ENCODE peak calls at places on chromosomes 5 and 9, in five cellular contexts. One of them, this sample, is unnamed.

GRCh38 chr9:4934976-4935672 is 49.9 kb upstream of the JAK2 start:
- DNase-seq in neural crest cell: no peak
- DNase-seq in body of pancreas: no peak
- DNase-seq in uterus: peak
- DNase-seq in MM.1S: no peak
- DNase-seq in this sample: no peak

GRCh38 chr5:137432376-137432775 is 66.8 kb downstream of the SPOCK1 start:
- DNase-seq in uterus: no peak
- DNase-seq in body of pancreas: no peak
- DNase-seq in MM.1S: no peak
- DNase-seq in neural crest cell: no peak
- DNase-seq in this sample: no peak

GRCh38 chr5:96924016-96924443 is 11.8 kb upstream of the LNPEP start:
- DNase-seq in neural crest cell: no peak
- DNase-seq in uterus: no peak
- DNase-seq in MM.1S: no peak
- DNase-seq in body of pancreas: no peak
- DNase-seq in this sample: no peak

GRCh38 chr9:135665795-135666189 is 2.7 kb downstream of the LCN9 start:
- DNase-seq in MM.1S: no peak
- DNase-seq in uterus: no peak
- DNase-seq in body of pancreas: no peak
- DNase-seq in neural crest cell: no peak
- DNase-seq in this sample: peak

GRCh38 chr5:76724871-76725270 is 8.9 kb downstream of the F2R start:
- DNase-seq in uterus: no peak
- DNase-seq in neural crest cell: no peak
- DNase-seq in body of pancreas: no peak
- DNase-seq in MM.1S: no peak
- DNase-seq in this sample: no peak

GRCh38 chr9:83327323-83327722 is 210.9 kb downstream of the FRMD3 start:
- DNase-seq in neural crest cell: no peak
- DNase-seq in body of pancreas: no peak
- DNase-seq in MM.1S: no peak
- DNase-seq in uterus: no peak
- DNase-seq in this sample: no peak

GRCh38 chr5:18745591-18745987 is 1111.3 kb downstream of the TAF11L14 start:
- DNase-seq in neural crest cell: no peak
- DNase-seq in uterus: no peak
- DNase-seq in MM.1S: peak
- DNase-seq in body of pancreas: no peak
- DNase-seq in this sample: no peak

GRCh38 chr5:148639081-148639480 is 15.2 kb downstream of the HTR4 start:
- DNase-seq in body of pancreas: no peak
- DNase-seq in uterus: no peak
- DNase-seq in MM.1S: no peak
- DNase-seq in neural crest cell: no peak
- DNase-seq in this sample: no peak

GRCh38 chr5:88140396-88140862 is 128.2 kb downstream of the TMEM161B start:
- DNase-seq in MM.1S: no peak
- DNase-seq in uterus: peak
- DNase-seq in body of pancreas: no peak
- DNase-seq in neural crest cell: peak
- DNase-seq in this sample: no peak

GRCh38 chr9:71985070-71985956 is 73.9 kb downstream of the C9orf85 start:
- DNase-seq in uterus: no peak
- DNase-seq in neural crest cell: no peak
- DNase-seq in MM.1S: no peak
- DNase-seq in body of pancreas: no peak
- DNase-seq in this sample: no peak

GRCh38 chr9:14313951-14314423 is at the start of gene NFIB:
- DNase-seq in body of pancreas: peak
- DNase-seq in uterus: peak
- DNase-seq in neural crest cell: peak
- DNase-seq in MM.1S: peak
- DNase-seq in this sample: peak

GRCh38 chr5:41459557-41459956 is 50.8 kb downstream of the PLCXD3 start:
- DNase-seq in body of pancreas: no peak
- DNase-seq in uterus: no peak
- DNase-seq in MM.1S: no peak
- DNase-seq in neural crest cell: no peak
- DNase-seq in this sample: no peak

GRCh38 chr5:38738898-38739743 is 106.7 kb upstream of the OSMR start:
- DNase-seq in neural crest cell: no peak
- DNase-seq in body of pancreas: no peak
- DNase-seq in MM.1S: no peak
- DNase-seq in uterus: no peak
- DNase-seq in this sample: no peak

GRCh38 chr5:103624035-103624461 is 61.5 kb upstream of the NUDT12 start:
- DNase-seq in body of pancreas: no peak
- DNase-seq in neural crest cell: no peak
- DNase-seq in uterus: no peak
- DNase-seq in MM.1S: no peak
- DNase-seq in this sample: no peak

GRCh38 chr5:115243412-115243811 is 19.3 kb downstream of the PGGT1B start:
- DNase-seq in body of pancreas: no peak
- DNase-seq in uterus: no peak
- DNase-seq in MM.1S: no peak
- DNase-seq in neural crest cell: no peak
- DNase-seq in this sample: no peak

GRCh38 chr9:86944974-86945867 is 2.1 kb downstream of the GAS1 start:
- DNase-seq in body of pancreas: peak
- DNase-seq in MM.1S: no peak
- DNase-seq in neural crest cell: peak
- DNase-seq in uterus: no peak
- DNase-seq in this sample: peak

GRCh38 chr9:124197177-124198095 is 60.3 kb upstream of the NEK6 start:
- DNase-seq in uterus: no peak
- DNase-seq in neural crest cell: no peak
- DNase-seq in MM.1S: no peak
- DNase-seq in body of pancreas: peak
- DNase-seq in this sample: no peak

GRCh38 chr5:91307023-91307422 is 76.1 kb downstream of the ARRDC3 start:
- DNase-seq in neural crest cell: no peak
- DNase-seq in body of pancreas: peak
- DNase-seq in MM.1S: no peak
- DNase-seq in uterus: peak
- DNase-seq in this sample: peak

GRCh38 chr9:134219721-134220060 is 55.3 kb upstream of the RNU6ATAC start:
- DNase-seq in body of pancreas: no peak
- DNase-seq in uterus: no peak
- DNase-seq in MM.1S: no peak
- DNase-seq in neural crest cell: no peak
- DNase-seq in this sample: peak

GRCh38 chr5:10896016-10896415 is 135.0 kb upstream of the DAP start:
- DNase-seq in neural crest cell: no peak
- DNase-seq in body of pancreas: no peak
- DNase-seq in uterus: no peak
- DNase-seq in MM.1S: no peak
- DNase-seq in this sample: no peak

GRCh38 chr5:113450366-113451328 is 15.9 kb upstream of the TSSK1B start:
- DNase-seq in MM.1S: no peak
- DNase-seq in body of pancreas: no peak
- DNase-seq in neural crest cell: no peak
- DNase-seq in uterus: no peak
- DNase-seq in this sample: no peak

GRCh38 chr9:14312721-14313377 is 1.1 kb downstream of the NFIB start:
- DNase-seq in MM.1S: no peak
- DNase-seq in body of pancreas: peak
- DNase-seq in neural crest cell: peak
- DNase-seq in uterus: peak
- DNase-seq in this sample: peak

GRCh38 chr5:44574626-44575025 is 185.4 kb upstream of the FGF10 start:
- DNase-seq in neural crest cell: no peak
- DNase-seq in MM.1S: no peak
- DNase-seq in uterus: no peak
- DNase-seq in body of pancreas: no peak
- DNase-seq in this sample: no peak

GRCh38 chr5:23318960-23319359 is 188.4 kb upstream of the PRDM9 start:
- DNase-seq in uterus: no peak
- DNase-seq in body of pancreas: no peak
- DNase-seq in neural crest cell: no peak
- DNase-seq in MM.1S: no peak
- DNase-seq in this sample: no peak

GRCh38 chr9:28135571-28135970 is 562.3 kb upstream of the C9orf72 start:
- DNase-seq in neural crest cell: no peak
- DNase-seq in body of pancreas: no peak
- DNase-seq in MM.1S: no peak
- DNase-seq in uterus: no peak
- DNase-seq in this sample: no peak

GRCh38 chr9:88388886-88389617 is 808 bp downstream of the SPIN1 start:
- DNase-seq in neural crest cell: peak
- DNase-seq in MM.1S: peak
- DNase-seq in uterus: peak
- DNase-seq in body of pancreas: peak
- DNase-seq in this sample: peak

DNA sequence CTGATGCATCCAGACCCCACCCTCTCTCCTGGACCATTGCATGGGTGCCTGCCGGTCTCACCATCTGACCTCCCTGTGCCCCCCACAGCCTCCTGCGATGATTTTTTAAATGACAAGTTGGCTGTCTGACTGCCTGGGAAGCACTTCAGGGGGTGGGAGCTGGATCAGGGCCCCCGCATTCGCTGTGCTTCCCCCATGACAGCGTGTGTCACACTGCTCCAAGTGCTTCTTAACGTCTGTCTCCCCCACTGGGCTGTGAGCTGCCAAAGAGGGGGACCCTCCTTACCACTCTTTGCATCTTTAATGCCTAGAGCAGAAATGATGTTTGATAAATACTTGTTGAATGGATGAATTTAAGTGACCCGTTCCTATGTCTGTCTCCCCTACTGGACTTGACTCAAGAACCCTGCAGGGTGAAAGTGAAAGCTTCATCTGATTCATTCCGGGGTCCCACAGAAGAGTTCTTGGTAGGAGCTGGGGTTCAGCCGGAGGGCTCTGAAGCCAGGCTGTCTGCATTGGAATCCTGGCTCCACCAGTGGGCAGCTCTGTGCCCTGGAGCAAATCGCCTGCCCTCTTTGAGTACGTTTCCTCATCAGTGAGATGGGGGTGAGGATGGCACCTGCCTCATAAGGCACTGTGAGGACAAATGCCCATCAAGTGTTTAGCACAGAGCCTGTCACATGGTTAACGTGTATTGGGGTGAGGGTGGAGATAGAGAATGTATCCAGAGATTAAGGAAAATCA is 7.6 kb upstream of the EGR1 start:
- DNase-seq in neural crest cell: no peak
- DNase-seq in body of pancreas: no peak
- DNase-seq in MM.1S: no peak
- DNase-seq in uterus: no peak
- DNase-seq in this sample: no peak
- TF ChIP-seq CTCF in neural crest cell: no peak
- TF ChIP-seq CTCF in body of pancreas: no peak
- TF ChIP-seq CTCF in MM.1S: no peak
- TF ChIP-seq CTCF in uterus: no peak
- TF ChIP-seq CTCF in this sample: no peak

DNA sequence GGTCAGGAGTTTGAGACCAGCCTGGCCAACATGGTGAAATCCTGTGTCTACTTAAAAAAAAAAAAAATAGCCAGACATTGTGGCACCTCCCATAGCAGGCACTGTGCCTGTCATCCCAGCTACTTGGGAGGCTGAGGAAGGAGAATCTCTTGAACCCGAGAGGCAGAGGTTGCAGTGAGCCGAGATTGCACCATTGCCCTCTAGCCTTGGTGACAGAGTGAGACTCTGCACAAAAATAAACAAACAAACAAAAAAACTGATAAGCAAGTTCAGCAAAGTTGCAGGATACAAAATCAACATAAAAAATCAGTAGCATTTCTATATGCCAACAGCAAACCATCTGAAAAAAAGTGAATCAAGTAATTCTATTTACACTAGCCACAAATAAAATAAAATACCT is 64.8 kb upstream of the TTC23L start:
- DNase-seq in neural crest cell: no peak
- DNase-seq in body of pancreas: no peak
- DNase-seq in MM.1S: no peak
- DNase-seq in uterus: no peak
- DNase-seq in this sample: no peak
- TF ChIP-seq CTCF in neural crest cell: no peak
- TF ChIP-seq CTCF in body of pancreas: no peak
- TF ChIP-seq CTCF in MM.1S: no peak
- TF ChIP-seq CTCF in uterus: no peak
- TF ChIP-seq CTCF in this sample: no peak

GRCh38 chr9:84419203-84419602 is 78.6 kb upstream of the SLC28A3 start:
- DNase-seq in uterus: no peak
- DNase-seq in neural crest cell: no peak
- DNase-seq in body of pancreas: no peak
- DNase-seq in MM.1S: no peak
- DNase-seq in this sample: no peak
- TF ChIP-seq CTCF in uterus: no peak
- TF ChIP-seq CTCF in neural crest cell: peak
- TF ChIP-seq CTCF in body of pancreas: no peak
- TF ChIP-seq CTCF in MM.1S: no peak
- TF ChIP-seq CTCF in this sample: no peak

GRCh38 chr9:131407717-131408195 is 13.9 kb downstream of the PRRC2B start:
- DNase-seq in uterus: peak
- DNase-seq in neural crest cell: no peak
- DNase-seq in body of pancreas: peak
- DNase-seq in MM.1S: no peak
- DNase-seq in this sample: peak
- TF ChIP-seq CTCF in uterus: peak
- TF ChIP-seq CTCF in neural crest cell: no peak
- TF ChIP-seq CTCF in body of pancreas: peak
- TF ChIP-seq CTCF in MM.1S: no peak
- TF ChIP-seq CTCF in this sample: peak

GRCh38 chr9:105406369-105406768 is 41.5 kb upstream of the FSD1L start:
- DNase-seq in uterus: no peak
- DNase-seq in body of pancreas: no peak
- DNase-seq in neural crest cell: no peak
- DNase-seq in MM.1S: no peak
- DNase-seq in this sample: no peak

GRCh38 chr9:105399117-105399516 is 48.7 kb upstream of the FSD1L start:
- DNase-seq in MM.1S: no peak
- DNase-seq in neural crest cell: no peak
- DNase-seq in uterus: no peak
- DNase-seq in body of pancreas: no peak
- DNase-seq in this sample: no peak

GRCh38 chr9:105405514-105406131 is 42.2 kb upstream of the FSD1L start:
- DNase-seq in MM.1S: peak
- DNase-seq in neural crest cell: no peak
- DNase-seq in body of pancreas: no peak
- DNase-seq in uterus: no peak
- DNase-seq in this sample: no peak

GRCh38 chr9:105403552-105404246 is 44.1 kb upstream of the FSD1L start:
- DNase-seq in body of pancreas: no peak
- DNase-seq in uterus: no peak
- DNase-seq in MM.1S: no peak
- DNase-seq in neural crest cell: no peak
- DNase-seq in this sample: no peak

DNA sequence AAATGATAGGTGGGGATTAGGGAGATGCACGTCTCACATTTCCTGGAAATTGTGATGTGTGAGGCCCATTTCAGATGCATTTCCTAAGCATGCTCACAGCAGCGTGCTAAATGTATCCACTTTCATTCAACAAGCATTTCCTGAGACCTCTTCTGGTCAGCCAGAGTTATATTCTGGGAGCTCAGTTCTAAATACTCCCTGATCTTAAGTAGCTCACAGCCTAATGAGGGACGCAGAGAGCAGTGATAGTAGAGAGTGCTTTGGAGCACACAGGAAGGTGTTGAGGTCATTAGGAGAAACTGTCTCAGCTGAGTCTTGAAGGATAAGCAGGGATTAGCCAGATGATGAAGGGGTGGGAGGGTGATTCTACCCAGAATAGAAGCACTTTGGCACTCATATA is 46.2 kb upstream of the FSD1L start:
- DNase-seq in body of pancreas: no peak
- DNase-seq in uterus: no peak
- DNase-seq in MM.1S: no peak
- DNase-seq in neural crest cell: no peak
- DNase-seq in this sample: no peak
- TF ChIP-seq CTCF in body of pancreas: no peak
- TF ChIP-seq CTCF in uterus: no peak
- TF ChIP-seq CTCF in MM.1S: no peak
- TF ChIP-seq CTCF in neural crest cell: no peak
- TF ChIP-seq CTCF in this sample: no peak